ENCODE peak calls at places on chromosomes 12 and 14, in five cellular contexts. A, H, M, V and X are unnamed samples. For H3K4me1, the result is how much of the 10 kb centered on the place peaks cover.

GRCh38 chr12:67909091-67909531 is 80.1 kb upstream of the IFNG-AS1 start:
- DNase-seq in H (no peak), M (no peak), A (no peak), V (no peak), X (no peak)

GRCh38 chr12:51320695-51321320 is 3.2 kb downstream of the BIN2 start:
- DNase-seq in H (no peak), V (no peak), A (peak), M (no peak), X (no peak)

GRCh38 chr12:48199784-48200198 is 3.3 kb downstream of the OR10AD1 start:
- DNase-seq in H (no peak), V (no peak), A (no peak), M (no peak), X (peak)

GRCh38 chr12:119183942-119184695 is 5.4 kb downstream of the HSPB8 start:
- DNase-seq in H (peak), V (peak), M (no peak), A (no peak), X (no peak)

GRCh38 chr12:11719678-11720099 is 70.2 kb downstream of the ETV6 start:
- DNase-seq in M (no peak), H (no peak), A (peak), V (no peak), X (no peak)

GRCh38 chr12:113322353-113322752 is 12.6 kb downstream of the SLC8B1 start:
- DNase-seq in M (no peak), V (no peak), A (no peak), H (no peak), X (no peak)

GRCh38 chr12:28569698-28570411 is 379.6 kb downstream of the CCDC91 start:
- DNase-seq in V (no peak), A (no peak), M (peak), H (peak), X (peak)

GRCh38 chr14:66240112-66240511 is 246.1 kb upstream of the CCDC196 start:
- DNase-seq in M (no peak), V (no peak), H (no peak), A (no peak), X (no peak)

GRCh38 chr12:65656904-65657351 is 167.4 kb upstream of the HMGA2 start:
- DNase-seq in V (no peak), A (no peak), M (no peak), H (no peak), X (no peak)

GRCh38 chr12:111798182-111798581 is 31.4 kb downstream of the ALDH2 start:
- DNase-seq in M (no peak), A (no peak), V (no peak), H (no peak), X (no peak)

GRCh38 chr12:125065021-125065752 is at the start of gene AACS:
- DNase-seq in H (peak), A (peak), M (peak), V (peak), X (peak)

GRCh38 chr12:30746190-30746589 is 8.6 kb downstream of the CAPRIN2 start:
- DNase-seq in H (no peak), M (no peak), V (no peak), A (no peak), X (no peak)

GRCh38 chr12:1398673-1399072 is 195.7 kb downstream of the FBXL14 start:
- DNase-seq in H (no peak), M (no peak), A (no peak), V (no peak), X (no peak)

GRCh38 chr12:50314629-50315312 is 31.5 kb upstream of the LIMA1 start:
- DNase-seq in V (no peak), M (no peak), H (no peak), A (no peak), X (no peak)

GRCh38 chr12:69523433-69524330 is 53.5 kb downstream of the FRS2 start:
- DNase-seq in A (no peak), V (no peak), M (no peak), H (no peak), X (no peak)

GRCh38 chr14:56195727-56196126 is 77.5 kb downstream of the PELI2 start:
- DNase-seq in M (peak), V (peak), A (peak), H (peak), X (no peak)

GRCh38 chr12:41919025-41919424 is 225.6 kb downstream of the GXYLT1 start:
- DNase-seq in M (no peak), H (no peak), A (no peak), V (no peak), X (no peak)

GRCh38 chr12:132402831-132403416 is 73.5 kb upstream of the GALNT9 start:
- DNase-seq in H (no peak), A (no peak), M (no peak), V (no peak), X (no peak)

GRCh38 chr12:119589634-119590033 is 3.9 kb upstream of the TMEM233 start:
- DNase-seq in V (no peak), M (no peak), A (no peak), H (no peak), X (no peak)

GRCh38 chr12:124720687-124721500 is 142.8 kb downstream of the SCARB1 start:
- DNase-seq in H (peak), A (peak), V (peak), M (no peak), X (peak)

GRCh38 chr12:47811581-47812484 is 7.9 kb downstream of the HDAC7 start:
- DNase-seq in V (peak), H (peak), A (peak), M (peak), X (peak)

GRCh38 chr12:15634010-15634676 is 155.0 kb downstream of the EPS8 start:
- DNase-seq in M (no peak), H (no peak), V (no peak), A (no peak), X (no peak)

GRCh38 chr12:42981379-42981778 is 391.8 kb upstream of the PRICKLE1 start:
- DNase-seq in M (no peak), H (no peak), V (no peak), A (no peak), X (no peak)

GRCh38 chr14:23079716-23080115 is 15.2 kb downstream of the ACIN1 start:
- DNase-seq in A (no peak), H (no peak), V (no peak), M (no peak), X (no peak)
- TF ChIP-seq POLR2A in A (no peak), H (no peak), V (no peak), M (no peak), X (no peak)

GRCh38 chr14:73913256-73913655 is 26.6 kb downstream of the ZNF410 start:
- DNase-seq in M (no peak), H (no peak), V (no peak), A (no peak), X (no peak)

DNA sequence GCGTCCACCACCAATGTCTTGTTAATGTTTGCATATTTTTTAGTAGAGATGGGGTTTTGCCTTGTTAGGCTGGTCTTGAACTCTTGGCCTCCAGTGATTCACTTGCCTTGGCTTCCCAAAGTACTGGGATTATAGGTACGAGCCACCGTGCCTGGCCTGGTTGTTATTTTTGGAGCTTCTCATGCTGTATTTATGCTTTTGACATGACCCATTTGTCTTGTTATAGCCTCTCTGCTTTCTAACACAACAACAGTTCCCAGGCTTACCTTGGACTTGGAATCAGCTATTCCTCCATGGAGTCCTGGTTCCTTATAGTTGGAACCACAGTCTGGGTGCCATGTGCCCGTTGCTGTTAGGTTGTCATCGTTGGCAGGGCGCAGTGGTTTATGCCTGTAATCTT is 29.7 kb downstream of the ZNF410 start:
- DNase-seq in V (no peak), H (no peak), A (no peak), M (no peak), X (no peak)
- H3K4me1 ChIP-seq in V (under half), H (under half), A (under half), M (under half), X (under half)

GRCh38 chr14:64184103-64184729 is 110.0 kb downstream of the ESR2 start:
- DNase-seq in H (no peak), A (no peak), M (no peak), V (no peak), X (no peak)

GRCh38 chr14:64190974-64191502 is 103.1 kb downstream of the ESR2 start:
- DNase-seq in A (no peak), M (no peak), H (no peak), V (no peak), X (no peak)

GRCh38 chr14:64185184-64185583 is 109.0 kb downstream of the ESR2 start:
- DNase-seq in M (no peak), A (no peak), H (no peak), V (no peak), X (no peak)

GRCh38 chr14:64186231-64187129 is 107.7 kb downstream of the ESR2 start:
- DNase-seq in M (no peak), H (no peak), A (no peak), V (peak), X (no peak)

GRCh38 chr14:64187331-64187730 is 106.8 kb downstream of the ESR2 start:
- DNase-seq in A (no peak), H (no peak), M (no peak), V (no peak), X (no peak)
- H3K27ac ChIP-seq in A (no peak), H (no peak), M (no peak), V (peak), X (no peak)

GRCh38 chr14:89417111-89417468 is at the start of gene FOXN3:
- DNase-seq in H (peak), M (peak), A (peak), V (peak), X (peak)
- TF ChIP-seq POLR2A in H (peak), M (peak), A (peak), V (no peak), X (peak)

GRCh38 chr14:103621860-103622259 is 7.2 kb upstream of the KLC1 start:
- DNase-seq in M (no peak), A (no peak), H (no peak), V (no peak), X (no peak)
- H3K4me1 ChIP-seq in M (under half), A (under half), H (under half), V (under half), X (under half)

DNA sequence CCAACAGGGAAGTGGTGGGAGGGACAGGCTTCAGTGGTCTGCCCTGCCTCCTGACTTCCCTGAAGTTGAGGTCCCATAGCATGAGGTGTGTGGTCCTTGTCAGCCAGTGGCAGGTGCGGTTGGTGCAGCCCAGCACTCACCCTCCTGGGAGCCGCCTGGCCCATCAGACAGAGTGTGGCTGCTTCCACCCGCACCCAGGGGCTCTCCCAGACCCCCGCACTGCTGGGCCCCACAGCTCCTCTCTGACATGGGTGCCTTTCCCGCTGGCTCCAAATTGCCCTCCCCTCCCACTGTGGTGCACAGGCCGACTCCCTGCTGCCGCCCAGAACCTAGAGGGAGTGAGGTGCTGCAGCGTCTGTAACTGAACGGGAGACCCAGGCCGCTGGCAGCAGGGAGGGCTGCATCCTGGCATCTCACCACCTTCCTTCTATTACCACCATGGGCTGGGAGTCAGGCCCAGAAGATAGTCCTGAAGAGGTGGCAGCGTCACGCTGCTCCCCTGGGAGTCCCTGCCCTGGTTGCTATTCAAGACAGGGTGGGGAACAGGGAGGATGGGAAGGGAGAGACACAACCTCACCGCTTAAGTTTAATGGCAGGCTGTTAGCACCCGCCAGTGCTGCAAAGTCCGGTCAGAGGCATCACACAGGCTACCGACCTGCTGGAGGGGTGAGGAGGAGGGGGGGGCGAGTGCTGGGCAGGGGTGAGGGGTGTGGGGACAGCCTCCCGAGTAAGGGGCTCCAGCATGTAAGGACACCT is 180.6 kb upstream of the PRMT8 start:
- DNase-seq in A (no peak), M (no peak), H (no peak), V (no peak), X (no peak)
- H3K27ac ChIP-seq in A (no peak), M (no peak), H (no peak), V (no peak), X (no peak)

GRCh38 chr12:130871286-130872178 is at the start of gene RAN:
- DNase-seq in A (peak), V (peak), M (peak), H (peak), X (peak)

GRCh38 chr12:130873106-130873795 is 1.4 kb downstream of the RAN start:
- DNase-seq in M (no peak), V (no peak), A (no peak), H (no peak), X (no peak)

GRCh38 chr12:130873825-130874224 is 2.0 kb downstream of the RAN start:
- DNase-seq in A (no peak), V (no peak), H (no peak), M (no peak), X (no peak)

GRCh38 chr12:130870442-130871285 is 1.2 kb upstream of the RAN start:
- DNase-seq in H (peak), M (peak), V (peak), A (peak), X (peak)

DNA sequence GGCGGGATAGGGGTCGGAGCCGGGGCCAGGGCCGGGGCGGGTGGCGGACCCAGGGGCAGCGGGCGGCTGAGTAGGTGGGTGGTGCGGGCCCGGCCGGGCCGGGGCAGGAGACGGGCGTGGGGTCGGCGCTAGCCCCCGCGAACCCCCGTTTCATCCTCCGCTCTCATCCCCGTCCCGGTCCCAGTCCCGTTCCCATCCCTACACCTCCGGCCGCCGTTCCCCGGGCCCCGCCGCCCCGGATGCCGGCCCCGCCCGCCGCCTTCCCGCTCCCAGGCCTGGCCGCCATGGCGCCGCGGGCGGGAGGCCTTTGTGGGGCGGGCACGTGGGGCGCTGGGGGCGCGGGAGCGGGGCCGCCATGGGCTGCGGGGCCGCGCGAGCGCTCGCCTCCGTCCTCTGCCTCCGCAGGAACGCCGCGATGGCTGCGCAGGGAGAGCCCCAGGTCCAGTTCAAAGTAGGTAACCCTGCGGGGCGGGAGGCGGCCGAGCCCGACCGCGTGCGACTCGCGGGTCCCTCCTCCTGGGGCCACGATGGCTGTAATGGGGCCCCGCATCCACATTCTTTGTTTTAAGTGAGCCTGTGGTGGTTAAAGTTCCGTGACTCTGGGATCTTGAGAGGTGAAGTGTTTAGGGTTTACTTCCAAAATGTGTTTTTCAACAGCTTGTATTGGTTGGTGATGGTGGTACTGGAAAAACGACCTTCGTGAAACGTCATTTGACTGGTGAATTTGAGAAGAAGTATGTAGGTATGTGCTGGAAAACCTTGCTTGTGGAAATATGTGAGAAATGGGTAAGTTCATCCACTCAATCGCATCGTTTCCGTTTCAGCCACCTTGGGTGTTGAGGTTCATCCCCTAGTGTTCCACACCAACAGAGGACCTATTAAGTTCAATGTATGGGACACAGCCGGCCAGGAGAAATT is 572 bp downstream of the RAN start:
- DNase-seq in V (peak), H (peak), A (peak), M (peak), X (no peak)
- TF ChIP-seq POLR2A in V (no peak), H (no peak), A (no peak), M (no peak), X (no peak)